ENCODE peak calls at places on chromosomes 12 and 14, in seven cellular contexts. J is natural killer cell, Q is small intestine, E is pons, B is activated T-cell treated with anti-CD3 and anti-CD28 coated beads for 48 hours, N is HepG2, X is posterior vena cava. Y is an unnamed sample.
A peak's percentile ranks its signal among the peaks of the same experiment; 100 is the strongest.

GRCh38 chr12:95205685-95206084 is 11.6 kb downstream of the FGD6 start:
- DNase-seq in J (no peak), Q (no peak), E (peak; percentile 59), B (no peak), N (no peak), X (no peak), Y (no peak)

GRCh38 chr12:30582943-30583342 is 112.7 kb downstream of the IPO8 start:
- DNase-seq in J (no peak), Q (no peak), E (no peak), B (no peak), N (no peak), X (no peak), Y (no peak)

GRCh38 chr14:70641548-70642312 is at the start of gene TTC9:
- DNase-seq in J (peak; percentile 38), Q (no peak), E (no peak), B (no peak), N (no peak), X (no peak), Y (peak; percentile 50)

GRCh38 chr12:109288571-109288970 is 20.5 kb downstream of the FOXN4 start:
- DNase-seq in J (no peak), Q (no peak), E (no peak), B (no peak), N (no peak), X (no peak), Y (no peak)

GRCh38 chr14:77036484-77037337 is 8.2 kb upstream of the IRF2BPL start:
- DNase-seq in J (no peak), Q (no peak), E (peak; percentile 65), B (no peak), N (no peak), X (no peak), Y (no peak)

GRCh38 chr12:96986883-96987523 is 79.9 kb downstream of the NEDD1 start:
- DNase-seq in J (no peak), Q (no peak), E (peak; percentile 55), B (no peak), N (peak; percentile 27), X (no peak), Y (no peak)

GRCh38 chr12:26116829-26117228 is 8.0 kb downstream of the BHLHE41 start:
- DNase-seq in J (no peak), Q (no peak), E (peak; percentile 69), B (no peak), N (no peak), X (no peak), Y (no peak)

GRCh38 chr12:68971404-68971803 is 38.4 kb upstream of the CPM start:
- DNase-seq in J (no peak), Q (no peak), E (no peak), B (no peak), N (no peak), X (no peak), Y (no peak)

GRCh38 chr12:28767836-28768348 is 381.2 kb upstream of the FAR2 start:
- DNase-seq in J (no peak), Q (no peak), E (no peak), B (no peak), N (no peak), X (no peak), Y (no peak)

GRCh38 chr12:8914716-8915526 is 612 bp downstream of the PHC1 start:
- DNase-seq in J (peak; percentile 45), Q (peak; percentile 47), E (peak; percentile 23), B (peak; percentile 42), N (peak; percentile 24), X (peak; percentile 81), Y (peak; percentile 81)

GRCh38 chr12:95216704-95217376 is 427 bp downstream of the FGD6 start:
- DNase-seq in J (no peak), Q (peak; percentile 33), E (no peak), B (no peak), N (peak; percentile 27), X (no peak), Y (no peak)

GRCh38 chr14:65101631-65102440 is 481 bp downstream of the MAX start:
- DNase-seq in J (no peak), Q (peak; percentile 20), E (no peak), B (peak; percentile 13), N (no peak), X (peak; percentile 84), Y (peak; percentile 52)

GRCh38 chr14:35632276-35633071 is 98.5 kb downstream of the INSM2 start:
- DNase-seq in J (no peak), Q (no peak), E (peak; percentile 11), B (no peak), N (no peak), X (no peak), Y (no peak)

GRCh38 chr12:21502164-21502496 is 541 bp downstream of the GOLT1B start:
- DNase-seq in J (no peak), Q (peak; percentile 13), E (no peak), B (peak; percentile 39), N (peak; percentile 11), X (no peak), Y (peak; percentile 54)

GRCh38 chr12:76583301-76583700 is 23.7 kb upstream of the OSBPL8 start:
- DNase-seq in J (no peak), Q (no peak), E (no peak), B (no peak), N (no peak), X (no peak), Y (no peak)

GRCh38 chr12:22037952-22038351 is 8.1 kb upstream of the CMAS start:
- DNase-seq in J (no peak), Q (no peak), E (no peak), B (no peak), N (no peak), X (no peak), Y (no peak)

Y was measured in Peyer's patch.